ENCODE peak calls at places on chromosomes 7 and 10, in six cellular contexts. J, K, A, C, Q and Y are unnamed samples.

GRCh38 chr7:101557978-101558741 is 70.9 kb downstream of the MYL10 start:
- DNase-seq in C (no peak), K (no peak), Q (peak; percentile 1), A (no peak), J (no peak), Y (no peak)

GRCh38 chr10:49502358-49502757 is 36.6 kb downstream of the ERCC6 start:
- DNase-seq in J (peak; percentile 22), A (no peak), C (no peak), K (no peak), Q (no peak), Y (no peak)

GRCh38 chr10:127407551-127407950 is 141.6 kb upstream of the NPS start:
- DNase-seq in K (no peak), A (no peak), Q (no peak), C (no peak), J (no peak), Y (no peak)

GRCh38 chr10:100811752-100812750 is 66.7 kb downstream of the PAX2 start:
- DNase-seq in Q (no peak), K (no peak), C (no peak), A (no peak), J (no peak), Y (no peak)

GRCh38 chr7:127828843-127829502 is 177.0 kb downstream of the SND1 start:
- DNase-seq in J (no peak), Q (no peak), A (no peak), K (no peak), C (no peak), Y (no peak)

GRCh38 chr10:18684953-18685352 is 25.7 kb downstream of the ARL5B start:
- DNase-seq in K (no peak), A (no peak), J (no peak), Q (no peak), C (no peak), Y (no peak)

GRCh38 chr7:35649711-35650110 is 45.2 kb downstream of the HERPUD2 start:
- DNase-seq in A (no peak), J (no peak), K (no peak), Q (no peak), C (no peak), Y (no peak)

GRCh38 chr10:123862421-123863188 is 29.0 kb downstream of the CPXM2 start:
- DNase-seq in K (no peak), Q (no peak), C (no peak), J (no peak), A (no peak), Y (no peak)

GRCh38 chr10:110399163-110400094 is 94.7 kb upstream of the SMNDC1 start:
- DNase-seq in C (no peak), K (no peak), A (no peak), Q (no peak), J (peak; percentile 99), Y (no peak)

GRCh38 chr7:125820495-125820894 is 890.9 kb upstream of the POT1 start:
- DNase-seq in A (no peak), C (no peak), K (no peak), J (no peak), Q (no peak), Y (no peak)

GRCh38 chr7:151454932-151455530 is 15.1 kb upstream of the CRYGN start:
- DNase-seq in A (peak; percentile 34), C (no peak), K (peak; percentile 53), Q (no peak), J (no peak), Y (no peak)

GRCh38 chr7:90838799-90839198 is 242.7 kb downstream of the CDK14 start:
- DNase-seq in C (no peak), A (no peak), Q (no peak), J (no peak), K (no peak), Y (no peak)

GRCh38 chr10:75223507-75223906 is 12.2 kb downstream of the COMTD1 start:
- DNase-seq in C (no peak), J (no peak), K (no peak), A (no peak), Q (no peak), Y (no peak)

GRCh38 chr10:133158756-133159610 is 1.0 kb upstream of the KNDC1 start:
- DNase-seq in K (no peak), Q (no peak), A (no peak), J (no peak), C (no peak), Y (no peak)

GRCh38 chr7:25371972-25372371 is 143.7 kb upstream of the NPVF start:
- DNase-seq in K (no peak), J (no peak), C (no peak), Q (no peak), A (no peak), Y (no peak)

GRCh38 chr7:75650062-75650461 is 88.7 kb downstream of the HIP1 start:
- DNase-seq in J (no peak), C (no peak), A (peak; percentile 70), Q (no peak), K (no peak), Y (no peak)

GRCh38 chr10:54559498-54559897 is 241.5 kb downstream of the PCDH15 start:
- DNase-seq in C (no peak), J (peak; percentile 0), A (no peak), K (no peak), Q (no peak), Y (no peak)

GRCh38 chr7:116087291-116087690 is 56.7 kb upstream of the TFEC start:
- DNase-seq in K (no peak), Q (no peak), J (no peak), A (no peak), C (no peak), Y (no peak)

GRCh38 chr10:10716972-10717371 is 300.7 kb upstream of the CELF2 start:
- DNase-seq in J (no peak), K (no peak), C (no peak), Q (no peak), A (no peak), Y (no peak)

GRCh38 chr7:79953130-79953529 is 181.5 kb upstream of the GNAI1 start:
- DNase-seq in J (no peak), C (no peak), Q (no peak), A (no peak), K (no peak), Y (no peak)

GRCh38 chr10:102511562-102512274 is 7.9 kb downstream of the SUFU start:
- DNase-seq in Q (no peak), A (no peak), K (no peak), J (no peak), C (no peak), Y (no peak)

GRCh38 chr10:27912241-27912640 is 86.6 kb downstream of the ODAD2 start:
- DNase-seq in A (no peak), Q (no peak), C (no peak), J (peak; percentile 4), K (no peak), Y (no peak)

GRCh38 chr7:94297397-94297838 is 97.3 kb upstream of the COL1A2 start:
- DNase-seq in Q (peak; percentile 48), J (peak; percentile 98), C (no peak), K (peak; percentile 83), A (peak; percentile 89), Y (no peak)

GRCh38 chr10:68655620-68656126 is 65.4 kb upstream of the CCAR1 start:
- DNase-seq in C (no peak), Q (no peak), K (no peak), J (no peak), A (no peak), Y (no peak)

GRCh38 chr7:2651336-2651735 is 19.6 kb downstream of the TTYH3 start:
- DNase-seq in C (no peak), J (no peak), Q (no peak), K (no peak), A (peak; percentile 48), Y (no peak)

GRCh38 chr10:74932648-74933047 is 106.2 kb downstream of the KAT6B start:
- DNase-seq in A (no peak), K (peak; percentile 65), C (no peak), J (no peak), Q (peak; percentile 37), Y (no peak)

GRCh38 chr7:84701524-84702306 is 485.1 kb downstream of the SEMA3D start:
- DNase-seq in Q (peak; percentile 21), J (peak; percentile 98), A (peak; percentile 50), K (no peak), C (no peak), Y (no peak)

GRCh38 chr7:47371733-47372368 is 210.1 kb downstream of the TNS3 start:
- DNase-seq in A (peak; percentile 76), C (no peak), K (peak; percentile 71), J (peak; percentile 65), Q (peak; percentile 92), Y (no peak)

GRCh38 chr7:99767662-99768061 is 16.3 kb downstream of the CYP3A4 start:
- DNase-seq in C (no peak), J (no peak), Q (no peak), K (no peak), A (no peak), Y (no peak)

GRCh38 chr7:2030475-2031456 is 202.0 kb downstream of the MAD1L1 start:
- DNase-seq in C (peak; percentile 33), J (no peak), K (no peak), Q (no peak), A (peak; percentile 24), Y (peak; percentile 13)

GRCh38 chr10:102358717-102359382 is 36.7 kb upstream of the NFKB2 start:
- DNase-seq in A (no peak), C (no peak), Q (no peak), K (no peak), J (peak; percentile 53), Y (no peak)

GRCh38 chr7:50359995-50360925 is 55.7 kb downstream of the IKZF1 start:
- DNase-seq in A (no peak), C (peak; percentile 80), Q (peak; percentile 54), J (no peak), K (no peak), Y (peak; percentile 74)
- H3K27ac ChIP-seq in A (no peak overlapping the region), C (peak overlapping the region; percentile 78), Q (peak overlapping the region; percentile 57), J (no peak overlapping the region), K (no peak overlapping the region), Y (peak overlapping the region; percentile 71)

DNA sequence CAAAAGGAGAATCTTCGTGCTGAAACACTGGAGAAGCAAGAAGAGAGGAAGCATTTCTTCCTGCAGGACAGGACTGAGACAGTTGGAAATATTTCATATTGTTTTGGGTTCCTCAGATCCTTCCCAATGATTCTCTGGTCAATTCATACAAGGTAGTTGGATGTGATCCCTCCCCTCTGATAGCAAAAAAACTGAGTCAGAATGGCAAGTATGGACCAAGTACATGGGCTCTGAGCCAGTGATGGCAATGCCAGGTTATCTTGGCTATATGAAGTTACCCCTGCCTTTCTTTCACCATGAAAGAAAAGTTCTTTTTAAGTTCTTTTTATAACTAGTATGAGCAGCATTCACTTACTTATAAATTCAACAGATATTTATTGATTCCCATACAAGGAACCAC is 124.4 kb upstream of the PTPRZ1 start:
- DNase-seq in A (no peak), C (no peak), K (no peak), Q (no peak), J (no peak), Y (no peak)
- H3K27me3 ChIP-seq in A (no peaks in the 10 kb centered on the region), C (no peaks in the 10 kb centered on the region), K (no peaks in the 10 kb centered on the region), Q (no peaks in the 10 kb centered on the region), J (no peaks in the 10 kb centered on the region), Y (no peaks in the 10 kb centered on the region)

DNA sequence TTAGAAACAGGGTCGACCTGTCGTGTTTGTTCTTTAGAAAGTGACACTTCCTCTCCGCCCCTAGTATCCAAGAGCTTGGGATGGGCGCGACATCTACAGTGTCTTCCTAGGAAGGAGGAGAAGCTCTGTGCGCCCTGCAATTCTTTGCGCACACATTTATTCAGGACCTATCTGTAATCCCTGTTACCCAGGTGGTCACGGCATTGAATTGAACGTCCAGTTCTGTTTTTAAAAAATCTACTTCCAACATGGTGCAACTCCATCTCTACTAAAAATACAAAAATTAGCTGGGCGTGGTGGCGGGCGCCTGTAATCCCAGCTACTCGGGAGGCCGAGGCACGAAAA is 602 bp upstream of the LAMB1 start:
- DNase-seq in Q (no peak), J (no peak), K (no peak), C (no peak), A (no peak), Y (no peak)
- H3K27ac ChIP-seq in Q (peak overlapping the region; percentile 88), J (peak overlapping the region; percentile 52), K (peak overlapping the region; percentile 79), C (no peak overlapping the region), A (no peak overlapping the region), Y (peak overlapping the region; percentile 53)

GRCh38 chr7:157593541-157593940 is 256.7 kb downstream of the DNAJB6 start:
- DNase-seq in A (no peak), Q (no peak), C (no peak), J (no peak), K (no peak), Y (no peak)
- H3K27me3 ChIP-seq in A (no peaks in the 10 kb centered on the region), Q (no peaks in the 10 kb centered on the region), C (no peaks in the 10 kb centered on the region), J (no peaks in the 10 kb centered on the region), K (peaks cover 6% of the 10 kb centered on the region), Y (no peaks in the 10 kb centered on the region)